ENCODE peak calls at places on chromosome 20, in seven cellular contexts. One of them, this sample, is unnamed.

GRCh38 chr20:15045246-15045645 is 707.8 kb upstream of the FLRT3 start:
- DNase-seq in stimulated activated CD4-positive, alpha-beta T cell treated with anti-CD3 and anti-CD28 coated beads, Interleukin-15, amount 100 ng/mL, for 1 hour: no peak
- DNase-seq in PC-9: no peak
- DNase-seq in cardiac muscle cell: no peak
- DNase-seq in neural progenitor cell: no peak
- DNase-seq in amniotic stem cell: no peak
- DNase-seq in GM03348: peak; percentile 47
- DNase-seq in this sample: no peak

GRCh38 chr20:51562027-51562333 is 19.5 kb upstream of the NFATC2 start:
- DNase-seq in amniotic stem cell: peak; percentile 16
- DNase-seq in GM03348: no peak
- DNase-seq in PC-9: no peak
- DNase-seq in stimulated activated CD4-positive, alpha-beta T cell treated with anti-CD3 and anti-CD28 coated beads, Interleukin-15, amount 100 ng/mL, for 1 hour: no peak
- DNase-seq in neural progenitor cell: no peak
- DNase-seq in cardiac muscle cell: no peak
- DNase-seq in this sample: no peak

GRCh38 chr20:16128538-16129106 is 444.6 kb downstream of the KIF16B start:
- DNase-seq in GM03348: no peak
- DNase-seq in cardiac muscle cell: no peak
- DNase-seq in stimulated activated CD4-positive, alpha-beta T cell treated with anti-CD3 and anti-CD28 coated beads, Interleukin-15, amount 100 ng/mL, for 1 hour: no peak
- DNase-seq in PC-9: no peak
- DNase-seq in neural progenitor cell: no peak
- DNase-seq in amniotic stem cell: no peak
- DNase-seq in this sample: no peak

GRCh38 chr20:40634891-40635290 is 54.1 kb downstream of the MAFB start:
- DNase-seq in neural progenitor cell: no peak
- DNase-seq in cardiac muscle cell: no peak
- DNase-seq in GM03348: no peak
- DNase-seq in stimulated activated CD4-positive, alpha-beta T cell treated with anti-CD3 and anti-CD28 coated beads, Interleukin-15, amount 100 ng/mL, for 1 hour: no peak
- DNase-seq in PC-9: no peak
- DNase-seq in amniotic stem cell: no peak
- DNase-seq in this sample: no peak

GRCh38 chr20:20498081-20498861 is 130.4 kb downstream of the INSM1 start:
- DNase-seq in stimulated activated CD4-positive, alpha-beta T cell treated with anti-CD3 and anti-CD28 coated beads, Interleukin-15, amount 100 ng/mL, for 1 hour: no peak
- DNase-seq in amniotic stem cell: no peak
- DNase-seq in cardiac muscle cell: no peak
- DNase-seq in neural progenitor cell: peak; percentile 60
- DNase-seq in GM03348: no peak
- DNase-seq in PC-9: no peak
- DNase-seq in this sample: no peak

GRCh38 chr20:41738584-41739193 is 120.5 kb upstream of the CHD6 start:
- DNase-seq in amniotic stem cell: no peak
- DNase-seq in GM03348: peak; percentile 75
- DNase-seq in PC-9: no peak
- DNase-seq in cardiac muscle cell: peak; percentile 69
- DNase-seq in stimulated activated CD4-positive, alpha-beta T cell treated with anti-CD3 and anti-CD28 coated beads, Interleukin-15, amount 100 ng/mL, for 1 hour: peak; percentile 16
- DNase-seq in neural progenitor cell: peak; percentile 77
- DNase-seq in this sample: no peak

GRCh38 chr20:50136822-50137599 is 16.5 kb downstream of the PEDS1 start:
- DNase-seq in PC-9: no peak
- DNase-seq in neural progenitor cell: no peak
- DNase-seq in cardiac muscle cell: no peak
- DNase-seq in GM03348: no peak
- DNase-seq in amniotic stem cell: no peak
- DNase-seq in stimulated activated CD4-positive, alpha-beta T cell treated with anti-CD3 and anti-CD28 coated beads, Interleukin-15, amount 100 ng/mL, for 1 hour: no peak
- DNase-seq in this sample: no peak

GRCh38 chr20:13638162-13638495 is 603 bp downstream of the TASP1 start:
- DNase-seq in stimulated activated CD4-positive, alpha-beta T cell treated with anti-CD3 and anti-CD28 coated beads, Interleukin-15, amount 100 ng/mL, for 1 hour: no peak
- DNase-seq in amniotic stem cell: no peak
- DNase-seq in GM03348: no peak
- DNase-seq in PC-9: peak; percentile 35
- DNase-seq in neural progenitor cell: peak; percentile 38
- DNase-seq in cardiac muscle cell: peak; percentile 29
- DNase-seq in this sample: no peak

GRCh38 chr20:57383447-57384347 is 7.5 kb upstream of the RBM38 start:
- DNase-seq in cardiac muscle cell: no peak
- DNase-seq in amniotic stem cell: no peak
- DNase-seq in PC-9: no peak
- DNase-seq in neural progenitor cell: peak; percentile 28
- DNase-seq in stimulated activated CD4-positive, alpha-beta T cell treated with anti-CD3 and anti-CD28 coated beads, Interleukin-15, amount 100 ng/mL, for 1 hour: no peak
- DNase-seq in GM03348: no peak
- DNase-seq in this sample: no peak

GRCh38 chr20:60116128-60116909 is 158.1 kb downstream of the CDH26 start:
- DNase-seq in amniotic stem cell: no peak
- DNase-seq in neural progenitor cell: no peak
- DNase-seq in PC-9: no peak
- DNase-seq in cardiac muscle cell: no peak
- DNase-seq in stimulated activated CD4-positive, alpha-beta T cell treated with anti-CD3 and anti-CD28 coated beads, Interleukin-15, amount 100 ng/mL, for 1 hour: no peak
- DNase-seq in GM03348: no peak
- DNase-seq in this sample: no peak

GRCh38 chr20:20096421-20096820 is 44.1 kb downstream of the CFAP61 start:
- DNase-seq in stimulated activated CD4-positive, alpha-beta T cell treated with anti-CD3 and anti-CD28 coated beads, Interleukin-15, amount 100 ng/mL, for 1 hour: no peak
- DNase-seq in amniotic stem cell: no peak
- DNase-seq in neural progenitor cell: no peak
- DNase-seq in PC-9: no peak
- DNase-seq in cardiac muscle cell: no peak
- DNase-seq in GM03348: no peak
- DNase-seq in this sample: no peak

GRCh38 chr20:17969276-17969883 is 562 bp downstream of the MGME1 start:
- DNase-seq in GM03348: peak; percentile 31
- DNase-seq in amniotic stem cell: no peak
- DNase-seq in neural progenitor cell: peak; percentile 75
- DNase-seq in PC-9: peak; percentile 53
- DNase-seq in cardiac muscle cell: peak; percentile 50
- DNase-seq in stimulated activated CD4-positive, alpha-beta T cell treated with anti-CD3 and anti-CD28 coated beads, Interleukin-15, amount 100 ng/mL, for 1 hour: no peak
- DNase-seq in this sample: peak; percentile 41

GRCh38 chr20:44572551-44573500 is 9.6 kb upstream of the PKIG start:
- DNase-seq in neural progenitor cell: no peak
- DNase-seq in PC-9: peak; percentile 97
- DNase-seq in cardiac muscle cell: peak; percentile 75
- DNase-seq in GM03348: peak; percentile 84
- DNase-seq in amniotic stem cell: peak; percentile 74
- DNase-seq in stimulated activated CD4-positive, alpha-beta T cell treated with anti-CD3 and anti-CD28 coated beads, Interleukin-15, amount 100 ng/mL, for 1 hour: no peak
- DNase-seq in this sample: no peak

GRCh38 chr20:38392356-38392755 is 42.8 kb downstream of the SNHG17 start:
- DNase-seq in neural progenitor cell: no peak
- DNase-seq in amniotic stem cell: no peak
- DNase-seq in cardiac muscle cell: no peak
- DNase-seq in stimulated activated CD4-positive, alpha-beta T cell treated with anti-CD3 and anti-CD28 coated beads, Interleukin-15, amount 100 ng/mL, for 1 hour: no peak
- DNase-seq in GM03348: no peak
- DNase-seq in PC-9: no peak
- DNase-seq in this sample: no peak

GRCh38 chr20:44357555-44358130 is 2.1 kb downstream of the HNF4A start:
- DNase-seq in amniotic stem cell: no peak
- DNase-seq in PC-9: no peak
- DNase-seq in neural progenitor cell: no peak
- DNase-seq in cardiac muscle cell: no peak
- DNase-seq in stimulated activated CD4-positive, alpha-beta T cell treated with anti-CD3 and anti-CD28 coated beads, Interleukin-15, amount 100 ng/mL, for 1 hour: no peak
- DNase-seq in GM03348: no peak
- DNase-seq in this sample: no peak

GRCh38 chr20:3314391-3314790 is 75.4 kb upstream of the SLC4A11 start:
- DNase-seq in GM03348: no peak
- DNase-seq in PC-9: no peak
- DNase-seq in cardiac muscle cell: no peak
- DNase-seq in stimulated activated CD4-positive, alpha-beta T cell treated with anti-CD3 and anti-CD28 coated beads, Interleukin-15, amount 100 ng/mL, for 1 hour: no peak
- DNase-seq in neural progenitor cell: no peak
- DNase-seq in amniotic stem cell: no peak
- DNase-seq in this sample: no peak

GRCh38 chr20:58637466-58638198 is 13.5 kb upstream of the STX16 start:
- DNase-seq in PC-9: no peak
- DNase-seq in GM03348: no peak
- DNase-seq in amniotic stem cell: no peak
- DNase-seq in neural progenitor cell: no peak
- DNase-seq in stimulated activated CD4-positive, alpha-beta T cell treated with anti-CD3 and anti-CD28 coated beads, Interleukin-15, amount 100 ng/mL, for 1 hour: no peak
- DNase-seq in cardiac muscle cell: no peak
- DNase-seq in this sample: no peak

GRCh38 chr20:39360029-39360620 is 398.0 kb downstream of the DHX35 start:
- DNase-seq in neural progenitor cell: no peak
- DNase-seq in PC-9: no peak
- DNase-seq in cardiac muscle cell: no peak
- DNase-seq in GM03348: no peak
- DNase-seq in stimulated activated CD4-positive, alpha-beta T cell treated with anti-CD3 and anti-CD28 coated beads, Interleukin-15, amount 100 ng/mL, for 1 hour: no peak
- DNase-seq in amniotic stem cell: no peak
- DNase-seq in this sample: no peak

GRCh38 chr20:25296094-25297093 is 48.5 kb downstream of the PYGB start:
- DNase-seq in PC-9: no peak
- DNase-seq in GM03348: peak; percentile 70
- DNase-seq in stimulated activated CD4-positive, alpha-beta T cell treated with anti-CD3 and anti-CD28 coated beads, Interleukin-15, amount 100 ng/mL, for 1 hour: no peak
- DNase-seq in amniotic stem cell: no peak
- DNase-seq in cardiac muscle cell: peak; percentile 40
- DNase-seq in neural progenitor cell: peak; percentile 34
- DNase-seq in this sample: no peak

GRCh38 chr20:8438748-8439147 is 306.7 kb downstream of the PLCB1 start:
- DNase-seq in neural progenitor cell: no peak
- DNase-seq in amniotic stem cell: no peak
- DNase-seq in cardiac muscle cell: no peak
- DNase-seq in stimulated activated CD4-positive, alpha-beta T cell treated with anti-CD3 and anti-CD28 coated beads, Interleukin-15, amount 100 ng/mL, for 1 hour: no peak
- DNase-seq in GM03348: no peak
- DNase-seq in PC-9: no peak
- DNase-seq in this sample: no peak

GRCh38 chr20:43833511-43834395 is 80.9 kb upstream of the TOX2 start:
- DNase-seq in PC-9: no peak
- DNase-seq in stimulated activated CD4-positive, alpha-beta T cell treated with anti-CD3 and anti-CD28 coated beads, Interleukin-15, amount 100 ng/mL, for 1 hour: no peak
- DNase-seq in amniotic stem cell: no peak
- DNase-seq in neural progenitor cell: no peak
- DNase-seq in cardiac muscle cell: no peak
- DNase-seq in GM03348: no peak
- DNase-seq in this sample: no peak

GRCh38 chr20:48794360-48794759 is 33.4 kb downstream of the PREX1 start:
- DNase-seq in GM03348: no peak
- DNase-seq in neural progenitor cell: peak; percentile 85
- DNase-seq in amniotic stem cell: no peak
- DNase-seq in PC-9: no peak
- DNase-seq in cardiac muscle cell: no peak
- DNase-seq in stimulated activated CD4-positive, alpha-beta T cell treated with anti-CD3 and anti-CD28 coated beads, Interleukin-15, amount 100 ng/mL, for 1 hour: no peak
- DNase-seq in this sample: no peak

GRCh38 chr20:19778404-19778803 is 20.3 kb downstream of the RIN2 start:
- DNase-seq in GM03348: no peak
- DNase-seq in PC-9: no peak
- DNase-seq in cardiac muscle cell: no peak
- DNase-seq in stimulated activated CD4-positive, alpha-beta T cell treated with anti-CD3 and anti-CD28 coated beads, Interleukin-15, amount 100 ng/mL, for 1 hour: no peak
- DNase-seq in neural progenitor cell: no peak
- DNase-seq in amniotic stem cell: no peak
- DNase-seq in this sample: no peak

GRCh38 chr20:17868700-17869231 is 99.8 kb downstream of the SNX5 start:
- DNase-seq in GM03348: no peak
- DNase-seq in stimulated activated CD4-positive, alpha-beta T cell treated with anti-CD3 and anti-CD28 coated beads, Interleukin-15, amount 100 ng/mL, for 1 hour: no peak
- DNase-seq in amniotic stem cell: no peak
- DNase-seq in cardiac muscle cell: no peak
- DNase-seq in neural progenitor cell: no peak
- DNase-seq in PC-9: no peak
- DNase-seq in this sample: no peak

GRCh38 chr20:50913976-50914375 is 17.3 kb downstream of the ADNP start:
- DNase-seq in cardiac muscle cell: no peak
- DNase-seq in GM03348: peak; percentile 45
- DNase-seq in PC-9: no peak
- DNase-seq in neural progenitor cell: no peak
- DNase-seq in stimulated activated CD4-positive, alpha-beta T cell treated with anti-CD3 and anti-CD28 coated beads, Interleukin-15, amount 100 ng/mL, for 1 hour: no peak
- DNase-seq in amniotic stem cell: peak; percentile 43
- DNase-seq in this sample: peak; percentile 9

GRCh38 chr20:44188752-44189151 is 1.8 kb upstream of the JPH2 start:
- DNase-seq in cardiac muscle cell: no peak
- DNase-seq in amniotic stem cell: no peak
- DNase-seq in GM03348: no peak
- DNase-seq in neural progenitor cell: no peak
- DNase-seq in stimulated activated CD4-positive, alpha-beta T cell treated with anti-CD3 and anti-CD28 coated beads, Interleukin-15, amount 100 ng/mL, for 1 hour: no peak
- DNase-seq in PC-9: peak; percentile 84
- DNase-seq in this sample: no peak

GRCh38 chr20:36193937-36194712 is 39.6 kb downstream of the EPB41L1 start:
- DNase-seq in cardiac muscle cell: no peak
- DNase-seq in amniotic stem cell: no peak
- DNase-seq in neural progenitor cell: no peak
- DNase-seq in stimulated activated CD4-positive, alpha-beta T cell treated with anti-CD3 and anti-CD28 coated beads, Interleukin-15, amount 100 ng/mL, for 1 hour: no peak
- DNase-seq in GM03348: no peak
- DNase-seq in PC-9: no peak
- DNase-seq in this sample: no peak

GRCh38 chr20:24580006-24580405 is 110.6 kb downstream of the SYNDIG1 start:
- DNase-seq in GM03348: no peak
- DNase-seq in PC-9: no peak
- DNase-seq in cardiac muscle cell: no peak
- DNase-seq in amniotic stem cell: no peak
- DNase-seq in neural progenitor cell: no peak
- DNase-seq in stimulated activated CD4-positive, alpha-beta T cell treated with anti-CD3 and anti-CD28 coated beads, Interleukin-15, amount 100 ng/mL, for 1 hour: no peak
- DNase-seq in this sample: no peak

GRCh38 chr20:58439974-58440767 is 51.1 kb downstream of the VAPB start:
- DNase-seq in GM03348: no peak
- DNase-seq in stimulated activated CD4-positive, alpha-beta T cell treated with anti-CD3 and anti-CD28 coated beads, Interleukin-15, amount 100 ng/mL, for 1 hour: no peak
- DNase-seq in neural progenitor cell: no peak
- DNase-seq in amniotic stem cell: no peak
- DNase-seq in cardiac muscle cell: no peak
- DNase-seq in PC-9: no peak
- DNase-seq in this sample: no peak

GRCh38 chr20:56685879-56686278 is 56.8 kb downstream of the TFAP2C start:
- DNase-seq in GM03348: no peak
- DNase-seq in PC-9: no peak
- DNase-seq in neural progenitor cell: no peak
- DNase-seq in amniotic stem cell: no peak
- DNase-seq in cardiac muscle cell: no peak
- DNase-seq in stimulated activated CD4-positive, alpha-beta T cell treated with anti-CD3 and anti-CD28 coated beads, Interleukin-15, amount 100 ng/mL, for 1 hour: no peak
- DNase-seq in this sample: no peak

This sample was measured in stimulated activated naive CD4-positive, alpha-beta T cell treated with Interleukin-2 at 50 U/mL for 16 hours.